ENCODE peak calls at places on chromosomes 13 and 19, in nine cellular contexts. A, S, T, M, N, L, P, J and C are unnamed samples.

GRCh38 chr13:41361501-41361900 is 50.4 kb downstream of the NAA16 start:
- DNase-seq in A (no peak), S (no peak), T (no peak), M (no peak), N (no peak), L (no peak), P (no peak), J (no peak), C (no peak)

GRCh38 chr13:30465541-30466357 is at the start of gene HMGB1:
- DNase-seq in A (peak; percentile 98), S (peak; percentile 97), T (peak; percentile 95), M (peak; percentile 100), N (peak; percentile 99), L (peak; percentile 99), P (peak; percentile 99), J (peak; percentile 98), C (peak; percentile 96)

GRCh38 chr19:2811735-2812413 is 7.8 kb upstream of the ZNF554 start:
- DNase-seq in A (peak; percentile 82), S (no peak), T (no peak), M (no peak), N (no peak), L (no peak), P (no peak), J (no peak), C (no peak)

GRCh38 chr19:4474504-4475136 is 2.5 kb downstream of the HDGFL2 start:
- DNase-seq in A (peak; percentile 99), S (no peak), T (peak; percentile 48), M (peak; percentile 85), N (no peak), L (peak; percentile 93), P (no peak), J (no peak), C (peak; percentile 74)

GRCh38 chr19:8113017-8113416 is 36.4 kb downstream of the FBN3 start:
- DNase-seq in A (no peak), S (no peak), T (peak; percentile 43), M (no peak), N (no peak), L (no peak), P (no peak), J (no peak), C (no peak)

GRCh38 chr13:75251188-75251587 is 230.8 kb downstream of the TBC1D4 start:
- DNase-seq in A (no peak), S (no peak), T (no peak), M (no peak), N (no peak), L (no peak), P (no peak), J (no peak), C (no peak)

GRCh38 chr13:64164435-64164834 is 2748.8 kb upstream of the PCDH20 start:
- DNase-seq in A (no peak), S (no peak), T (no peak), M (no peak), N (no peak), L (no peak), P (no peak), J (no peak), C (no peak)

GRCh38 chr13:99433543-99434075 is 67.7 kb upstream of the TM9SF2 start:
- DNase-seq in A (no peak), S (no peak), T (no peak), M (no peak), N (no peak), L (no peak), P (no peak), J (no peak), C (no peak)

GRCh38 chr19:50233308-50233910 is 30.0 kb downstream of the MYH14 start:
- DNase-seq in A (peak; percentile 85), S (no peak), T (no peak), M (no peak), N (no peak), L (no peak), P (no peak), J (no peak), C (no peak)

GRCh38 chr19:46529622-46530451 is 34.2 kb upstream of the PNMA8B start:
- DNase-seq in A (peak; percentile 95), S (no peak), T (peak; percentile 55), M (peak; percentile 76), N (peak; percentile 76), L (peak; percentile 70), P (peak; percentile 63), J (no peak), C (peak; percentile 78)

GRCh38 chr19:4503224-4504170 is 14.8 kb downstream of the PLIN4 start:
- DNase-seq in A (peak; percentile 59), S (no peak), T (no peak), M (no peak), N (no peak), L (peak; percentile 45), P (no peak), J (no peak), C (no peak)

GRCh38 chr19:33676999-33677665 is 55.4 kb downstream of the CHST8 start:
- DNase-seq in A (no peak), S (no peak), T (no peak), M (no peak), N (no peak), L (no peak), P (no peak), J (no peak), C (no peak)

GRCh38 chr19:48397636-48398328 is 4.3 kb downstream of the GRIN2D start:
- DNase-seq in A (peak; percentile 81), S (no peak), T (no peak), M (peak; percentile 36), N (no peak), L (no peak), P (no peak), J (no peak), C (no peak)

GRCh38 chr13:111658150-111659100 is 338.0 kb downstream of the TEX29 start:
- DNase-seq in A (no peak), S (no peak), T (no peak), M (peak; percentile 33), N (no peak), L (peak; percentile 93), P (no peak), J (no peak), C (peak; percentile 39)

GRCh38 chr19:5719274-5719960 is 529 bp downstream of the LONP1 start:
- DNase-seq in A (no peak), S (no peak), T (peak; percentile 37), M (no peak), N (no peak), L (peak; percentile 40), P (no peak), J (no peak), C (no peak)

DNA sequence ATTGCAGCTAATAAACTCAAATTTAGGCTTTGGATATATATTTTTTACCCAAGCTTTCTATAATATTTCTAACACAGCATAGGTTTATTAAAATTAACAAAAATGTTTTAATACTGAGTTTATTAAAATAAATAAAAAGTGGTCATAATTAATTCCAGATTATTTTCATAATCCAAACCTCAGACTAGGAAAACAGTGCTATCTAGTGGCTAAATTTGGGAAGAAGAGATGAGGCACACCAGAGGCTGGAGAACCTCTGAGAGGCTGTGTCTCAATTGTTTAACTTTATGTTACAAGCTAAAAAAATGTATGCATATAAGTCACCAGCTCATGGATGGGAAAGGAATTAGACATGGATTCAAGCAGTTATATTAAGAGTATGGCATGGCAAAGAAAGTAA is 392.5 kb downstream of the DIAPH3 start:
- DNase-seq in A (no peak), S (no peak), T (no peak), M (peak; percentile 73), N (no peak), L (peak; percentile 20), P (no peak), J (no peak), C (no peak)
- TF ChIP-seq CTCF in A (peak; percentile 78), S (peak; percentile 81), T (peak; percentile 51), M (peak; percentile 80), N (peak; percentile 50), L (peak; percentile 66), P (no peak), J (peak; percentile 57), C (peak; percentile 54)

DNA sequence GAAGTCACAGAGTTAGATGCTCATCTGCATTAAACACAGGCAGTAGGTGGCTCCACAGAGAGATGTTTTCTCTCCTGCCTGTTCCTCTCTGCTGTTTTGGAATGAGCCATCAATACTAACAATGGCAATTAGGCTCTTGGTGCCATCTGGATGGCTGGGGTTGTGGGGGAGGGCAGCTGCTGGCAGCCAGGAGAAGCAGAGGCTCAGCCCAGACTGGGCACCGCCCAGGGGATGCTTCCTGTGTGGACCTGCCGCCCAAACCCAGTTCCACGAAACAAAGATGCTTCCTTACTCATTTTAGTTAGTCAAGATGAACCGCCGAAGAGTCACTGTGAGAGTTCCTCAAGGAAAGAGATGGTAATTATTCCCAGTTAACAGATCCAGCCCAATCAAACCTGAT is 50.8 kb upstream of the PCDH8 start:
- DNase-seq in A (no peak), S (no peak), T (no peak), M (no peak), N (no peak), L (no peak), P (no peak), J (no peak), C (no peak)
- TF ChIP-seq CTCF in A (no peak), S (no peak), T (no peak), M (no peak), N (no peak), L (no peak), P (no peak), J (no peak), C (no peak)

GRCh38 chr19:38384209-38385027 is 3.4 kb downstream of the GGN start:
- DNase-seq in A (peak; percentile 87), S (no peak), T (no peak), M (no peak), N (no peak), L (peak; percentile 74), P (no peak), J (no peak), C (no peak)
- TF ChIP-seq CTCF in A (peak; percentile 35), S (peak; percentile 57), T (peak; percentile 70), M (no peak), N (no peak), L (peak; percentile 60), P (no peak), J (peak; percentile 44), C (peak; percentile 28)

GRCh38 chr13:36346222-36347083 is at the start of gene SPART:
- DNase-seq in A (peak; percentile 94), S (peak; percentile 78), T (peak; percentile 73), M (peak; percentile 97), N (peak; percentile 94), L (peak; percentile 91), P (peak; percentile 86), J (peak; percentile 79), C (peak; percentile 88)

GRCh38 chr13:36344886-36345437 is 1.2 kb downstream of the SPART start:
- DNase-seq in A (peak; percentile 11), S (no peak), T (no peak), M (peak; percentile 53), N (no peak), L (peak; percentile 34), P (no peak), J (no peak), C (no peak)

GRCh38 chr13:36345438-36346221 is 564 bp downstream of the SPART start:
- DNase-seq in A (peak; percentile 62), S (peak; percentile 54), T (peak; percentile 75), M (peak; percentile 88), N (peak; percentile 76), L (peak; percentile 81), P (no peak), J (no peak), C (peak; percentile 53)

GRCh38 chr13:36344173-36344572 is 2.0 kb downstream of the SPART start:
- DNase-seq in A (no peak), S (no peak), T (peak; percentile 32), M (peak; percentile 80), N (peak; percentile 45), L (no peak), P (no peak), J (no peak), C (no peak)

DNA sequence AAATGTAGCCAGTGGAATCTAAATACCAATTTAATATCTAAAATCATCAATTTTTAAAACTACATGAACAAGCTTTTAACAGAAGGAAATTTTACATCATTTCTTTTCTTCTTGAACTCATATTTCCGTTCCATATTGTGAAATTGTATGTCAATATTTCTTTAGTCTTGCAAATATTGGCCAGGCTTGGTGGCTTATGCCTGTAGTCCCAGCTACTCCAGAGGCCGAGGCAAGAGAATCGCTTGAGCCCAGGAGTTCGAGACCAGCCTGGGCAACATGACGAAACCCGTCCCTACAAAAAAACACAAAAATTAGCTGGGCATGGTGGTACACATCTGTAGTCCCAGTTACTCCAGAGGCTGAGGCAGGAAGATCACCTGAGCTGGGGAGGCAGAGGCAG is 1.6 kb upstream of the SPART start:
- DNase-seq in A (peak; percentile 6), S (no peak), T (no peak), M (no peak), N (no peak), L (no peak), P (no peak), J (no peak), C (no peak)
- TF ChIP-seq CTCF in A (no peak), S (no peak), T (no peak), M (no peak), N (no peak), L (no peak), P (no peak), J (no peak), C (no peak)